ENCODE peak calls at places on chromosomes 2 and 18, in nine cellular contexts. R, C, L, V, O, P, F, K and T are unnamed samples. For H3K4me1 and H3K9me3, the result is how much of the 10 kb centered on the place peaks cover.

GRCh38 chr2:181573140-181573736 is 83.7 kb downstream of the CERKL start:
- DNase-seq in O (no peak), V (peak), L (no peak), C (no peak), P (no peak), R (no peak), F (no peak), K (peak), T (no peak)

GRCh38 chr18:32454667-32455066 is 16.0 kb downstream of the GAREM1 start:
- DNase-seq in V (no peak), C (no peak), R (no peak), L (no peak), O (no peak), P (no peak), K (no peak), F (no peak), T (no peak)

GRCh38 chr2:172864182-172864581 is 128.5 kb downstream of the RAPGEF4 start:
- DNase-seq in F (peak), O (peak), V (peak), P (no peak), C (peak), L (peak), K (peak), R (peak), T (no peak)

GRCh38 chr2:222919841-222920609 is 59.2 kb downstream of the ACSL3 start:
- DNase-seq in K (no peak), L (no peak), O (no peak), R (no peak), V (peak), P (no peak), C (no peak), F (peak), T (no peak)

GRCh38 chr2:7427293-7428060 is 510.3 kb downstream of the RNF144A start:
- DNase-seq in C (peak), V (no peak), O (peak), F (no peak), P (no peak), R (no peak), K (peak), L (no peak), T (no peak)

GRCh38 chr2:6877402-6878305 is at the start of gene RSAD2:
- DNase-seq in V (no peak), C (no peak), L (no peak), F (peak), P (no peak), O (peak), K (no peak), R (no peak), T (no peak)

GRCh38 chr2:149038442-149039212 is at the start of gene LYPD6B:
- DNase-seq in R (no peak), K (no peak), L (no peak), V (peak), F (no peak), P (peak), O (no peak), C (peak), T (peak)

GRCh38 chr2:48065971-48066370 is 159.7 kb upstream of the FBXO11 start:
- DNase-seq in L (no peak), V (no peak), O (no peak), R (no peak), P (no peak), C (no peak), F (no peak), K (no peak), T (no peak)

GRCh38 chr18:31486165-31486564 is 11.8 kb upstream of the DSG2 start:
- DNase-seq in R (no peak), L (no peak), V (no peak), P (no peak), F (no peak), C (no peak), K (no peak), O (no peak), T (no peak)

GRCh38 chr2:9655441-9656269 is 24.9 kb upstream of the YWHAQ start:
- DNase-seq in C (no peak), K (no peak), V (peak), R (no peak), L (no peak), F (no peak), P (no peak), O (no peak), T (no peak)

GRCh38 chr2:45892236-45892701 is 240.8 kb downstream of the PRKCE start:
- DNase-seq in C (no peak), K (no peak), L (no peak), P (no peak), R (no peak), F (no peak), V (no peak), O (no peak), T (no peak)

GRCh38 chr2:25324905-25325592 is 16.7 kb downstream of the DNMT3A start:
- DNase-seq in V (no peak), F (peak), R (peak), L (peak), K (no peak), C (no peak), P (no peak), O (peak), T (no peak)

GRCh38 chr2:118078734-118079133 is 9.5 kb upstream of the INSIG2 start:
- DNase-seq in O (no peak), R (no peak), F (no peak), K (no peak), P (no peak), L (no peak), C (no peak), V (peak), T (no peak)

GRCh38 chr18:23529597-23529996 is 26.3 kb downstream of the RMC1 start:
- DNase-seq in V (peak), L (no peak), F (no peak), K (no peak), O (no peak), C (no peak), P (no peak), R (no peak), T (no peak)

GRCh38 chr2:209383212-209383611 is 40.6 kb upstream of the MAP2 start:
- DNase-seq in L (no peak), O (no peak), R (no peak), C (no peak), F (no peak), K (no peak), V (peak), P (no peak), T (no peak)

GRCh38 chr2:130744287-130745117 is 10.8 kb upstream of the AMER3 start:
- DNase-seq in F (no peak), P (peak), L (no peak), K (no peak), C (peak), R (no peak), O (no peak), V (no peak), T (no peak)

GRCh38 chr18:55605820-55606252 is 17.8 kb upstream of the TCF4 start:
- DNase-seq in C (no peak), O (no peak), P (no peak), V (no peak), R (no peak), K (no peak), F (no peak), L (no peak), T (no peak)

GRCh38 chr2:205776720-205777119 is 94.4 kb downstream of the NRP2 start:
- DNase-seq in K (no peak), C (no peak), O (no peak), P (no peak), R (no peak), L (no peak), V (no peak), F (no peak), T (no peak)

GRCh38 chr2:227006189-227006897 is 157.7 kb downstream of the COL4A4 start:
- DNase-seq in P (no peak), C (no peak), V (no peak), L (no peak), R (no peak), K (no peak), O (no peak), F (no peak), T (no peak)

GRCh38 chr2:113255140-113256070 is 23.3 kb downstream of the PAX8 start:
- DNase-seq in F (no peak), L (no peak), O (no peak), C (no peak), V (no peak), P (no peak), K (no peak), R (no peak), T (no peak)

GRCh38 chr2:231047270-231047921 is 9.3 kb upstream of the PSMD1 start:
- DNase-seq in F (no peak), K (no peak), R (no peak), L (no peak), O (no peak), C (no peak), P (no peak), V (no peak), T (no peak)

GRCh38 chr2:220336771-220337170 is 709.3 kb downstream of the SLC4A3 start:
- DNase-seq in F (no peak), K (no peak), O (no peak), C (no peak), P (no peak), V (no peak), R (no peak), L (no peak), T (no peak)

GRCh38 chr2:127516031-127516430 is 10.3 kb downstream of the IWS1 start:
- DNase-seq in C (no peak), V (no peak), O (peak), P (peak), R (peak), L (peak), K (no peak), F (peak), T (no peak)

GRCh38 chr2:20573611-20574422 is 77.1 kb downstream of the HS1BP3 start:
- DNase-seq in V (no peak), K (no peak), R (no peak), F (no peak), P (no peak), L (peak), O (peak), C (no peak), T (no peak)

GRCh38 chr2:59884166-59884565 is 669.3 kb downstream of the BCL11A start:
- DNase-seq in P (no peak), F (no peak), V (no peak), L (no peak), O (no peak), R (no peak), C (no peak), K (no peak), T (no peak)

GRCh38 chr18:79030680-79031079 is 38.5 kb upstream of the ATP9B start:
- DNase-seq in R (no peak), K (no peak), C (no peak), F (no peak), P (peak), L (no peak), O (no peak), V (no peak), T (no peak)

GRCh38 chr18:37322497-37323035 is 243.0 kb downstream of the CELF4 start:
- DNase-seq in V (no peak), F (no peak), R (no peak), P (no peak), K (peak), O (peak), L (no peak), C (peak), T (no peak)

GRCh38 chr18:9944805-9945204 is 31.0 kb downstream of the VAPA start:
- DNase-seq in F (no peak), R (no peak), V (no peak), O (no peak), P (no peak), K (no peak), L (no peak), C (no peak), T (no peak)

DNA sequence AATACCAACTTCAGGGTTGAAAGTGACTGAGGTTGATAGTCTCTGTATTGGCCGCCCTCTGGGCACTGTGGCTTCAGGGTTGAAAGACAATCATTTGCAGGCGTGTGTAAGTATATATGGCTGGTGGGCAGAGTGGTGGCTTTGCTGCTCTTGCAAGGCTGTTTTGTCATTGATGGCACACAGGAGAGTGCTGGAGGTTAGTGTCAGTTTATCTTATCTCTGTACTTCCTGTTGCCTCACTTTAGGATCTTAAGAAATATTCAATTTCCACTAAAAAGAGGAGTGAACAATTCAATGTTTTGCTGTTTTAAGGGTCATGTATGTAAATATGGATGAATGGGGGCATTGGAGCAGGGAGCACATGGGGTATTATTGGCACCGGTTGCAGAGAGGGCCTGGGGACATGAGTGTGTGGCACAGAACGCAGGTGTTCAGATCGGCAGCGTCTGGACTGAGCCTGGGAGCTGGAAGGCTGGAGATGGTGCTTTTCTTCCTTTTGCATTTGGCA is 51.5 kb downstream of the NCK2 start:
- DNase-seq in P (no peak), R (no peak), O (no peak), F (no peak), K (no peak), V (no peak), C (no peak), L (no peak), T (no peak)
- H3K4me1 ChIP-seq in P (under half), R (half or more), O (under half), F (under half), K (under half), V (under half), C (under half), L (under half), T (under half)

GRCh38 chr2:126503476-126503875 is 152.5 kb upstream of the GYPC start:
- DNase-seq in P (no peak), L (no peak), O (no peak), F (no peak), R (no peak), K (no peak), C (no peak), V (no peak), T (no peak)
- H3K9me3 ChIP-seq in P (under half), L (under half), O (under half), F (under half), R (under half), K (under half), C (under half), V (under half), T (under half)

GRCh38 chr2:70115646-70116442 is 28.6 kb downstream of the PCBP1 start:
- DNase-seq in C (no peak), P (no peak), O (no peak), K (no peak), V (no peak), L (no peak), F (no peak), R (no peak), T (no peak)
- H3K4me1 ChIP-seq in C (under half), P (under half), O (under half), K (under half), V (under half), L (under half), F (under half), R (under half), T (under half)

GRCh38 chr2:57093020-57093419 is 909.2 kb downstream of the CCDC85A start:
- DNase-seq in L (no peak), C (no peak), R (no peak), O (no peak), K (no peak), P (no peak), F (no peak), V (no peak), T (no peak)
- H3K9me3 ChIP-seq in L (under half), C (under half), R (under half), O (under half), K (under half), P (under half), F (under half), V (under half), T (under half)

DNA sequence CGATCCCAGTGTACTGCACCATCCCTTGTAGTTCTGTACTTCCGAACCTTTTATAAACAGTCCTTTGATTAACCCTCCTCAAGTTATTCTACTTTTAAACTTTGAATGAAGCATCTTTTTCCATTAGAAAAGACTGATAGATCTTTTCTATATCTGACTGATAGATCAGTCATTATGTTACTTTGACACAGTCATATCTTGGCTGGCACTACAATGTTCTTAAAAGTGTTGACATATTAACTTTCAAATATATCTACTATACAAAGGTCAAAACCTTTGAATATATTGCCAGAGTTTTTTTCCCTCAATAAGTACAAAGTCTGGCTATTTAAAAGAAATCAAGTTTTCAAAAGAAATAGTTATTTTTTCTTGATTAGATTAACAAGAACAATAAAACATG is 35.4 kb upstream of the NABP1 start:
- DNase-seq in V (no peak), K (no peak), C (no peak), L (no peak), R (no peak), F (no peak), O (no peak), P (no peak), T (no peak)
- H3K4me1 ChIP-seq in V (under half), K (under half), C (under half), L (under half), R (under half), F (under half), O (under half), P (under half), T (under half)

DNA sequence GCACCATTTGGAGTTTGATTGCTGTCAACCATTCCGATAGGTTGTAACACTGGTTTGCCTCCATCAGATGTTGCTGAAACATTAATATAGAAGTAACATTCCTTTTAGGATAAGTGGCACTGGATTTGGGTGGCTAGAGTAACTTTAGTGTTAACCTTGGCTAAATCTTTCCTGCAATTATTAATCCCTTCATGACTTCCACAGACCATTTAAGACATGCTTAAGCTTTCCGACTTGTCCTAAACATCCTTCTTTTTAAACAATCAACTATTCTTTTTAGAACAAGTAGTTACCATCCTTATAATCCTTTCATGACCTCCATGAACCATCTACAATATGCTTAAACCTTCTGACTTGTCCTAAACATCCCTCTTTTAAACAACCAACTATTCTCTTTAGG is 465.5 kb downstream of the DCDC2C start:
- DNase-seq in L (no peak), P (no peak), V (no peak), C (no peak), K (no peak), O (no peak), R (no peak), F (no peak), T (no peak)
- H3K9me3 ChIP-seq in L (under half), P (half or more), V (under half), C (under half), K (under half), O (under half), R (under half), F (under half), T (under half)

GRCh38 chr2:38672445-38673364 is 6.8 kb downstream of the GALM start:
- DNase-seq in C (no peak), O (no peak), P (no peak), K (no peak), F (no peak), L (peak), R (no peak), V (no peak), T (no peak)
- H3K4me1 ChIP-seq in C (under half), O (under half), P (under half), K (under half), F (under half), L (under half), R (under half), V (under half), T (under half)

DNA sequence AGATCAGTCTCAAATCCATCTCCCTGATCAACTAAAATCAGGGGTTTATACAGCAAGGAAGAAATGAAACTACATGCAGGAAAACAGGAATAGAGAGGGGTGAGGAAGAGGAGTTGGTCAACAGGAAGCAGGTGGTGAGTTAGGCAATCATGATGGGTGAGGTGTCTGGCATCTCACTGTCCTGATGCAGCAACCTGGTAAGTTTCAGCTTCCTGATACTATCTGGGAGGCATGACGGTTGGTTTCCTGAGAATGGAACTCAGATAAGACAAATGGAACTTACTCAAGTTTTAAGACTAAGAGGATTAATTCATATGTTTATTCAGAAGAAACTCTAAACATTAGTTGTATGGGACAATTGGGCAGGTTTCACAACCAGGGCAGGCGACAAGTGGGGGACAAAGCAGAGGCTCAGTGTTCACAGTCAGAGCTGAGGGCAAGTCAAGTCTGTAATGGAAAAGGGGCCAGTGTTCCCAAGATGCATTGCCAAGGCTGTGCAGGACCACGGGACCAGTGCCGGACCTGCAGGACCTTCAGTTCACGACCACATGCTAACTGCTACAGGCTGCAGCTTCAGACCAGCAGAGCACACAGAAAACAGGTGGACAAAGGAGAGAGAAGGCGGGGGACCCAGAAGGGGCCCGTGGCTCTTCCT is 17.7 kb upstream of the GALM start:
- DNase-seq in R (no peak), F (no peak), O (no peak), L (no peak), V (peak), K (no peak), C (no peak), P (no peak), T (no peak)
- H3K9me3 ChIP-seq in R (under half), F (under half), O (under half), L (under half), V (under half), K (under half), C (under half), P (under half), T (under half)

GRCh38 chr2:160337728-160338127 is 137.7 kb upstream of the ITGB6 start:
- DNase-seq in C (no peak), V (peak), P (no peak), K (no peak), O (no peak), F (no peak), L (no peak), R (no peak), T (no peak)

GRCh38 chr2:160336091-160336490 is 136.0 kb upstream of the ITGB6 start:
- DNase-seq in R (no peak), C (no peak), V (no peak), K (no peak), O (no peak), L (no peak), P (no peak), F (no peak), T (no peak)

GRCh38 chr2:160339291-160339690 is 139.2 kb upstream of the ITGB6 start:
- DNase-seq in K (no peak), R (no peak), C (no peak), V (no peak), P (no peak), L (no peak), O (no peak), F (no peak), T (no peak)

GRCh38 chr2:160339726-160340125 is 139.7 kb upstream of the ITGB6 start:
- DNase-seq in O (no peak), K (no peak), L (no peak), P (no peak), V (no peak), R (no peak), F (no peak), C (no peak), T (no peak)

GRCh38 chr2:160338891-160339290 is 138.8 kb upstream of the ITGB6 start:
- DNase-seq in V (no peak), C (no peak), P (no peak), K (no peak), O (peak), R (no peak), F (no peak), L (peak), T (no peak)
- H3K4me1 ChIP-seq in V (under half), C (under half), P (under half), K (under half), O (under half), R (half or more), F (under half), L (half or more), T (under half)